ENCODE peak calls at places on chromosome 12, in four cellular contexts. D is HepG2, G is HCT116, H is K562. M is an unnamed sample.

GRCh38 chr12:67592228-67593011 is 56.1 kb upstream of the DYRK2 start:
- DNase-seq in D (no peak), G (peak; percentile 18), H (no peak), M (no peak)

GRCh38 chr12:54428050-54429013 is 9.3 kb upstream of the ITGA5 start:
- DNase-seq in D (no peak), G (no peak), H (peak; percentile 32), M (no peak)

GRCh38 chr12:104534857-104535248 is 78.1 kb downstream of the CHST11 start:
- DNase-seq in D (no peak), G (no peak), H (no peak), M (no peak)

GRCh38 chr12:43847427-43847826 is 11.5 kb downstream of the TMEM117 start:
- DNase-seq in D (no peak), G (no peak), H (no peak), M (no peak)

GRCh38 chr12:65536876-65537661 is 258.6 kb downstream of the MSRB3 start:
- DNase-seq in D (no peak), G (peak; percentile 100), H (no peak), M (peak; percentile 82)

GRCh38 chr12:92381856-92382255 is 236.2 kb upstream of the BTG1 start:
- DNase-seq in D (no peak), G (no peak), H (no peak), M (no peak)

GRCh38 chr12:117679776-117680175 is 289.0 kb downstream of the KSR2 start:
- DNase-seq in D (no peak), G (no peak), H (no peak), M (no peak)

GRCh38 chr12:45219621-45220020 is 3.7 kb downstream of the ANO6 start:
- DNase-seq in D (no peak), G (no peak), H (no peak), M (no peak)

GRCh38 chr12:4960030-4960429 is 50.3 kb downstream of the KCNA1 start:
- DNase-seq in D (no peak), G (no peak), H (no peak), M (no peak)

GRCh38 chr12:128969480-128970055 is 116.3 kb downstream of the GLT1D1 start:
- DNase-seq in D (no peak), G (no peak), H (peak; percentile 38), M (no peak)

GRCh38 chr12:47029903-47030302 is 49.5 kb upstream of the PCED1B start:
- DNase-seq in D (no peak), G (no peak), H (no peak), M (no peak)

GRCh38 chr12:69988601-69989194 is 163.7 kb downstream of the MYRFL start:
- DNase-seq in D (no peak), G (no peak), H (no peak), M (no peak)

DNA sequence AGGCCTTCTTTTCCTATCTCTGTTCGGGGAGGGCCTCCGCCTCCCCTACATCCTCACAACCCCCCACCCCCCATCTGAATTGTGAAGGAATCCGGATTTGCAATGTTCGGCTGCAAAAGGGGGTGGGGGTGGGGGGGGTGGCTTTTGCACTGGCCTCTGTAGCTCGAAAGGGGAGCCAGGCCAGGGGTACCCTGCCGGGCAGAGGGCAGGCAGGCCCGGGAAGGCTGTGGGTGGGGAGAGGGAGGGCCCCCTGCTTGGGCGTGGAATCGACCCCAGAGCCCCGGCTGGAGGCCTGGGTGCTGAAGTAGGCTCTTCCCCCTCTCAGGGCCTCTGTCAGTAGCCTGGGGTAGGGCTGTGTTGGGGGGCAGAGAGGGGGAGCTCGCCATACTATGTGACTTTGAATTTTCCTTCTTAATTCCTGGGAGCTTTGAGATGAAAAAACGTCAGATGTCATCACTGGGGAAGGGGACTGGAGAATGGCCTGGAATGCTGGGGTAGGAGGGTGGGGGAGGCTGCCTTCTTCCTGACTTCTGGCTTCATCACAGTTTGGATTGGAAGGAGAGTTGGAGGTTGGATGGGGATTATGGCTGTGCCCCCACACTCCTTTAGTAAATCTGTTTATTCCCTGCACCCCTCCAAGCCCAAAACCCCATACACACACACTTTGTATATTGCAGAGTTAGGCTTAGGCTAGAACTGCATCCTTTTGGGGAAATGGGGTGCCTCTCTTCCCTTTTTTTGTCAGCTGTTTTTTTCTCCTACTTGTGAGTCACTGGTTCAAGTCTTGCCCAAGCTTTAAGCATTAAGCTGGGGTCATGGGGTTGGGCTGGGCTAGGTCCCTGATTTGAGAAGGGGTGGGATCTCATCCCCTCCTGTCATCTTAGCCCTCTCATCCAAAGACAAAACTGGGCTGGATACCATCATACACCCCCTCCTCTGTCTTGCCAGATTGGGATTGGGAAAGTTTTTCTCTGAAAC is 1.3 kb downstream of the LRP1 start:
- DNase-seq in D (no peak), G (no peak), H (no peak), M (no peak)
- H3K4me1 ChIP-seq in D (peaks cover 60% of the 10 kb centered on the region), G (peaks cover 9% of the 10 kb centered on the region), H (peaks cover 35% of the 10 kb centered on the region), M (peaks cover 5% of the 10 kb centered on the region)

GRCh38 chr12:32494676-32495075 is 95.3 kb downstream of the FGD4 start:
- DNase-seq in D (no peak), G (no peak), H (no peak), M (no peak)
- TF ChIP-seq TCF7L2 in D (no peak), G (no peak), H (no peak), M (no peak)

GRCh38 chr12:124756730-124757129 is 106.9 kb downstream of the SCARB1 start:
- DNase-seq in D (no peak), G (no peak), H (no peak), M (no peak)
- H3K4me1 ChIP-seq in D (peaks cover 10% of the 10 kb centered on the region), G (no peaks in the 10 kb centered on the region), H (peaks cover 14% of the 10 kb centered on the region), M (peaks cover 28% of the 10 kb centered on the region)

GRCh38 chr12:9074484-9075140 is 41.1 kb downstream of the A2M start:
- DNase-seq in D (no peak), G (no peak), H (no peak), M (no peak)
- TF ChIP-seq TCF7L2 in D (no peak), G (no peak), H (no peak), M (no peak)

GRCh38 chr12:108310489-108310888 is 28.6 kb downstream of the CMKLR1 start:
- DNase-seq in D (no peak), G (no peak), H (peak; percentile 20), M (no peak)

GRCh38 chr12:108312885-108313203 is 26.3 kb downstream of the CMKLR1 start:
- DNase-seq in D (peak; percentile 54), G (no peak), H (no peak), M (no peak)

GRCh38 chr12:108313236-108313608 is 25.9 kb downstream of the CMKLR1 start:
- DNase-seq in D (no peak), G (no peak), H (no peak), M (no peak)

GRCh38 chr12:108312073-108312884 is 26.8 kb downstream of the CMKLR1 start:
- DNase-seq in D (peak; percentile 32), G (no peak), H (peak; percentile 42), M (no peak)

GRCh38 chr12:108311605-108312004 is 27.5 kb downstream of the CMKLR1 start:
- DNase-seq in D (no peak), G (no peak), H (no peak), M (no peak)
- H3K4me1 ChIP-seq in D (peaks cover 68% of the 10 kb centered on the region), G (no peaks in the 10 kb centered on the region), H (peaks cover 6% of the 10 kb centered on the region), M (no peaks in the 10 kb centered on the region)

DNA sequence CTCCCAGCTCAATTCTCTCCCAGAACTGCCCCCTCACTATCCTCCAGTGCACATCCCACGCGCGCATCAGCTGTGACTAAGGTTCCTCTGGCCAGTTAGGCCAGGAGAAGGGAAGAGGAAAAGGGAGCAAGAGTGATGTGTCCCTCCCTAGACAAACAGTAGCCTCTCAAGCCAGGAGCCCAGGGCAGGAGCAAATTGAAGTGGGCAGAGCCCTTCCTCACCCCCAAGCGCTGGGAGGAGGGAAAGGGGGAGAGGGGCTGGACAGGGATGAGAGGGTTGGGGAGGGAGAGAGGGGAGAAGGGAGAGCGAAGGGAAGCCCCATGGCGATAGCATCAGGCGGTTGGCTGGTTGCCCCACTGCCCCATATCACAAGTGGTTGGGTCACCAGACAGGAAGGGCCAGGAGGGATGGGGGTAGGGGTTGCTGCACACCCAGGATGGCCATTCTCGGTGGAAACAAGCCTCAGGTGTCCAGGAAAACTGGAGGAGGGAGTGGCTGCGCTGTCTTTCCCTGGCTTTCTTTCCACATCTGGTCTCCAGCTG is 1.1 kb downstream of the CD63 start:
- DNase-seq in D (no peak), G (no peak), H (peak; percentile 70), M (no peak)
- TF ChIP-seq TCF7L2 in D (no peak), G (no peak), H (no peak), M (no peak)

DNA sequence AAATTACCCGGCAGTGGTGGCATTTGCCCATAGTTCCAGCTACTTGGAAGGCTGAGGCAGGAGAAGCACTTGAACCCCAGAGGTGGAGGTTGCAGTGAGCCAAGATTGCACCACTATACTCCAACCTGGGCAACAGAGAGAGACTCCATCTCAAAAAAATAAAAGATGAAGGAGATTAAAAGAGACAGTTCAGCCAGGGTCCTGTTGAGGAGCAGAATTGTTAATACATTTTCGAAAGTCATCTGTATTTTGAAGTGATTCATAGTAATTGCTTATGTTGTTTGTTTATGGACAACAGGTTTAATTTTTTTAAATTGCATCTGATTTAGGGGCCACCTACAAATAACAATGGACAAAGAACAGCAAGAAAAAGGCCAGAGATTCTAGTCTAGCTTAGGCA is 112.9 kb downstream of the DIP2B start:
- DNase-seq in D (no peak), G (no peak), H (no peak), M (no peak)
- H3K4me1 ChIP-seq in D (peaks cover 73% of the 10 kb centered on the region), G (peaks cover 66% of the 10 kb centered on the region), H (no peaks in the 10 kb centered on the region), M (peaks cover 79% of the 10 kb centered on the region)

DNA sequence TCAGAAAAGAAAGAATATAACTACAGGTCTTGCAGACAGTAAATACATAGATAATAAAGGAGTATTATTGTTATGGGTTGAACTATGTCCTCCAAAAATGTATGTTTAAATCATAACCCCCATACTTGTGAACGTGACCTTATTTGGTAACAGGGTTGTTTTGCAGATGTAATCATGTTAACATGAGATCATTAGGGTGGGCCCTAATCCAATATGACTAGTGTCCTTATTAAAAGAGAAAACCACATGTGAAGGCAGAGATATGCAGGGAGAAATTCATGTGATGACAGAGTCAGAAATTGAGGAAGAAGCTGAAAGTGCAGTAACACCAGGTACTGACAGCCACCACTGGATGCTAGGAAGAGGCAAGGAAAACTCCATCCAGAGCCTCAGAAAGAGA is 29.0 kb downstream of the MAGOHB start:
- DNase-seq in D (no peak), G (no peak), H (no peak), M (no peak)
- TF ChIP-seq TCF7L2 in D (no peak), G (no peak), H (no peak), M (no peak)

GRCh38 chr12:89355243-89356068 is 3.2 kb upstream of the DUSP6 start:
- DNase-seq in D (peak; percentile 65), G (no peak), H (no peak), M (no peak)
- H3K4me1 ChIP-seq in D (peaks cover 59% of the 10 kb centered on the region), G (peaks cover 23% of the 10 kb centered on the region), H (no peaks in the 10 kb centered on the region), M (peaks cover 8% of the 10 kb centered on the region)

GRCh38 chr12:7154042-7154441 is 23.9 kb downstream of the CLSTN3 start:
- DNase-seq in D (no peak), G (no peak), H (no peak), M (no peak)

GRCh38 chr12:7150356-7150755 is 20.2 kb downstream of the CLSTN3 start:
- DNase-seq in D (no peak), G (no peak), H (no peak), M (no peak)

GRCh38 chr12:7150841-7151240 is 20.7 kb downstream of the CLSTN3 start:
- DNase-seq in D (no peak), G (no peak), H (no peak), M (no peak)

GRCh38 chr12:7152818-7153217 is 22.6 kb downstream of the CLSTN3 start:
- DNase-seq in D (no peak), G (no peak), H (no peak), M (no peak)

DNA sequence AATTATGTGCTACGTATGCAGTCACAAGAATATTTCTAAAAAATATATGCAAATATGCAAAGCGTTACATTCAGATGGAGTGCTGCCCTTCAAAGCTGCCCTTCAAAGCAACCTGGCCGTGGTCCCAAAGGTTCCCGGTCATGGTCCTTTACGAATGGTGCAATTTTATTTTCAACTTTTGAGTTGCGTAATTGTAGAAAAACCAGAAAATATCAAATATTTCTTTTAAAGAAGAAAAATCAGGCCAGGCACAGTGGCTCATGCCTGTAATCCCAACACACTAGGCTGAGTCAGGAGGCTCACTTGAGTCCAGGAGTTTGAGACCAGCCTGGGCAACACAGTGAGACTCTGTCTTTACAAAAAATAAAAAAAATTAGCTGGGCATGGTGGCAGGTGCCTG is 21.4 kb downstream of the CLSTN3 start:
- DNase-seq in D (no peak), G (no peak), H (no peak), M (no peak)
- TF ChIP-seq TCF7L2 in D (no peak), G (no peak), H (no peak), M (no peak)

M was measured in Panc1.